ENCODE peak calls at places on chromosome 9, in four cellular contexts. One of them, this sample, is unnamed.

GRCh38 chr9:132412089-132412488 is 2.1 kb downstream of the CFAP77 start:
- DNase-seq in islet precursor cell: peak
- DNase-seq in colonic mucosa: no peak
- DNase-seq in iPS-NIHi11: peak
- DNase-seq in this sample: peak

GRCh38 chr9:94908583-94909249 is 182.2 kb downstream of the AOPEP start:
- DNase-seq in colonic mucosa: no peak
- DNase-seq in islet precursor cell: no peak
- DNase-seq in iPS-NIHi11: no peak
- DNase-seq in this sample: peak

GRCh38 chr9:35340046-35340445 is 149.9 kb upstream of the RUSC2 start:
- DNase-seq in islet precursor cell: no peak
- DNase-seq in colonic mucosa: no peak
- DNase-seq in iPS-NIHi11: no peak
- DNase-seq in this sample: no peak

GRCh38 chr9:127130661-127131538 is 8.5 kb upstream of the ANGPTL2 start:
- DNase-seq in colonic mucosa: no peak
- DNase-seq in iPS-NIHi11: no peak
- DNase-seq in islet precursor cell: peak
- DNase-seq in this sample: no peak

GRCh38 chr9:77543131-77543822 is 104.8 kb downstream of the GNA14 start:
- DNase-seq in iPS-NIHi11: peak
- DNase-seq in colonic mucosa: no peak
- DNase-seq in islet precursor cell: peak
- DNase-seq in this sample: no peak

GRCh38 chr9:135590486-135591079 is 29.0 kb downstream of the PAEP start:
- DNase-seq in iPS-NIHi11: no peak
- DNase-seq in islet precursor cell: no peak
- DNase-seq in colonic mucosa: no peak
- DNase-seq in this sample: peak

GRCh38 chr9:95516221-95516735 is 493 bp downstream of the PTCH1 start:
- DNase-seq in colonic mucosa: no peak
- DNase-seq in iPS-NIHi11: no peak
- DNase-seq in islet precursor cell: no peak
- DNase-seq in this sample: peak

GRCh38 chr9:134964271-134964670 is 46.6 kb upstream of the FCN1 start:
- DNase-seq in colonic mucosa: no peak
- DNase-seq in iPS-NIHi11: no peak
- DNase-seq in islet precursor cell: no peak
- DNase-seq in this sample: no peak

GRCh38 chr9:22035591-22036011 is 26.5 kb upstream of the CDKN2B start:
- DNase-seq in islet precursor cell: no peak
- DNase-seq in colonic mucosa: no peak
- DNase-seq in iPS-NIHi11: no peak
- DNase-seq in this sample: no peak

GRCh38 chr9:14428781-14429230 is 114.9 kb upstream of the NFIB start:
- DNase-seq in iPS-NIHi11: peak
- DNase-seq in islet precursor cell: peak
- DNase-seq in colonic mucosa: peak
- DNase-seq in this sample: peak

GRCh38 chr9:115650768-115651167 is 502.8 kb upstream of the PAPPA start:
- DNase-seq in iPS-NIHi11: no peak
- DNase-seq in islet precursor cell: no peak
- DNase-seq in colonic mucosa: no peak
- DNase-seq in this sample: no peak

GRCh38 chr9:33104111-33104415 is 27.6 kb upstream of the SMU1 start:
- DNase-seq in colonic mucosa: no peak
- DNase-seq in islet precursor cell: no peak
- DNase-seq in iPS-NIHi11: no peak
- DNase-seq in this sample: no peak

GRCh38 chr9:80496901-80497565 is 925.3 kb downstream of the TLE4 start:
- DNase-seq in iPS-NIHi11: no peak
- DNase-seq in islet precursor cell: no peak
- DNase-seq in colonic mucosa: no peak
- DNase-seq in this sample: no peak

GRCh38 chr9:128026255-128027165 is 40.6 kb downstream of the NAIF1 start:
- DNase-seq in islet precursor cell: peak
- DNase-seq in iPS-NIHi11: no peak
- DNase-seq in colonic mucosa: peak
- DNase-seq in this sample: no peak

GRCh38 chr9:82022121-82022520 is 33.5 kb downstream of the SPATA31D1 start:
- DNase-seq in islet precursor cell: no peak
- DNase-seq in colonic mucosa: no peak
- DNase-seq in iPS-NIHi11: no peak
- DNase-seq in this sample: no peak

GRCh38 chr9:90340421-90340820 is 302.2 kb downstream of the DIRAS2 start:
- DNase-seq in islet precursor cell: no peak
- DNase-seq in iPS-NIHi11: no peak
- DNase-seq in colonic mucosa: no peak
- DNase-seq in this sample: no peak

GRCh38 chr9:105332471-105332870 is 88.0 kb downstream of the SLC44A1 start:
- DNase-seq in colonic mucosa: no peak
- DNase-seq in iPS-NIHi11: no peak
- DNase-seq in islet precursor cell: no peak
- DNase-seq in this sample: no peak

GRCh38 chr9:16138961-16139441 is 586.2 kb downstream of the CCDC171 start:
- DNase-seq in islet precursor cell: no peak
- DNase-seq in colonic mucosa: no peak
- DNase-seq in iPS-NIHi11: no peak
- DNase-seq in this sample: no peak

GRCh38 chr9:137308102-137308619 is 6.1 kb upstream of the NRARP start:
- DNase-seq in colonic mucosa: no peak
- DNase-seq in islet precursor cell: peak
- DNase-seq in iPS-NIHi11: peak
- DNase-seq in this sample: peak

GRCh38 chr9:135592331-135592590 is 30.7 kb downstream of the PAEP start:
- DNase-seq in islet precursor cell: peak
- DNase-seq in colonic mucosa: no peak
- DNase-seq in iPS-NIHi11: no peak
- DNase-seq in this sample: no peak

GRCh38 chr9:110769667-110770066 is 101.1 kb downstream of the MUSK start:
- DNase-seq in colonic mucosa: no peak
- DNase-seq in islet precursor cell: no peak
- DNase-seq in iPS-NIHi11: no peak
- DNase-seq in this sample: no peak

GRCh38 chr9:93111001-93111370 is 15.0 kb downstream of the CARD19 start:
- DNase-seq in iPS-NIHi11: peak
- DNase-seq in colonic mucosa: no peak
- DNase-seq in islet precursor cell: peak
- DNase-seq in this sample: no peak

GRCh38 chr9:95763006-95763405 is 112.5 kb upstream of the ERCC6L2 start:
- DNase-seq in iPS-NIHi11: no peak
- DNase-seq in islet precursor cell: no peak
- DNase-seq in colonic mucosa: no peak
- DNase-seq in this sample: no peak

GRCh38 chr9:134725605-134725940 is 84.0 kb downstream of the COL5A1 start:
- DNase-seq in iPS-NIHi11: no peak
- DNase-seq in islet precursor cell: no peak
- DNase-seq in colonic mucosa: no peak
- DNase-seq in this sample: no peak

GRCh38 chr9:97577051-97577450 is 56.1 kb downstream of the TSTD2 start:
- DNase-seq in iPS-NIHi11: no peak
- DNase-seq in colonic mucosa: no peak
- DNase-seq in islet precursor cell: peak
- DNase-seq in this sample: no peak

GRCh38 chr9:78064075-78064474 is 32.5 kb upstream of the GNAQ start:
- DNase-seq in iPS-NIHi11: no peak
- DNase-seq in colonic mucosa: no peak
- DNase-seq in islet precursor cell: no peak
- DNase-seq in this sample: no peak

GRCh38 chr9:93252781-93253530 is 69.0 kb downstream of the WNK2 start:
- DNase-seq in iPS-NIHi11: no peak
- DNase-seq in islet precursor cell: peak
- DNase-seq in colonic mucosa: no peak
- DNase-seq in this sample: no peak

This sample was measured in ecto neural progenitor cell.